ENCODE peak calls at places on chromosomes 3 and 15, in seven cellular contexts. One of them, this sample, is unnamed.

GRCh38 chr15:78200276-78200930 is 34.0 kb downstream of the ACSBG1 start:
- DNase-seq in progenitor cell of endocrine pancreas: no peak
- DNase-seq in lower lobe of right lung: no peak
- DNase-seq in AG10803: no peak
- DNase-seq in mesothelial cell of epicardium: no peak
- DNase-seq in endodermal cell: no peak
- DNase-seq in brain microvascular endothelial cell: no peak
- DNase-seq in this sample: no peak

GRCh38 chr15:36403351-36403750 is 176.1 kb upstream of the CDIN1 start:
- DNase-seq in progenitor cell of endocrine pancreas: no peak
- DNase-seq in lower lobe of right lung: no peak
- DNase-seq in AG10803: no peak
- DNase-seq in mesothelial cell of epicardium: no peak
- DNase-seq in endodermal cell: peak
- DNase-seq in brain microvascular endothelial cell: no peak
- DNase-seq in this sample: no peak

GRCh38 chr3:155555479-155556065 is 189.3 kb downstream of the PLCH1 start:
- DNase-seq in progenitor cell of endocrine pancreas: no peak
- DNase-seq in lower lobe of right lung: no peak
- DNase-seq in AG10803: no peak
- DNase-seq in mesothelial cell of epicardium: no peak
- DNase-seq in endodermal cell: no peak
- DNase-seq in brain microvascular endothelial cell: no peak
- DNase-seq in this sample: no peak

GRCh38 chr3:47098910-47099309 is 65.0 kb downstream of the SETD2 start:
- DNase-seq in progenitor cell of endocrine pancreas: no peak
- DNase-seq in lower lobe of right lung: no peak
- DNase-seq in AG10803: peak
- DNase-seq in mesothelial cell of epicardium: no peak
- DNase-seq in endodermal cell: no peak
- DNase-seq in brain microvascular endothelial cell: no peak
- DNase-seq in this sample: no peak

GRCh38 chr3:171461087-171461917 is 1.1 kb upstream of the TNIK start:
- DNase-seq in progenitor cell of endocrine pancreas: no peak
- DNase-seq in lower lobe of right lung: no peak
- DNase-seq in AG10803: peak
- DNase-seq in mesothelial cell of epicardium: peak
- DNase-seq in endodermal cell: no peak
- DNase-seq in brain microvascular endothelial cell: peak
- DNase-seq in this sample: no peak

GRCh38 chr3:97901327-97902295 is 70.6 kb downstream of the RIOX2 start:
- DNase-seq in progenitor cell of endocrine pancreas: no peak
- DNase-seq in lower lobe of right lung: no peak
- DNase-seq in AG10803: no peak
- DNase-seq in mesothelial cell of epicardium: no peak
- DNase-seq in endodermal cell: no peak
- DNase-seq in brain microvascular endothelial cell: no peak
- DNase-seq in this sample: no peak

GRCh38 chr3:76586471-76586870 is 453.4 kb upstream of the ROBO2 start:
- DNase-seq in progenitor cell of endocrine pancreas: no peak
- DNase-seq in lower lobe of right lung: no peak
- DNase-seq in AG10803: no peak
- DNase-seq in mesothelial cell of epicardium: no peak
- DNase-seq in endodermal cell: no peak
- DNase-seq in brain microvascular endothelial cell: no peak
- DNase-seq in this sample: no peak

GRCh38 chr3:171563298-171563697 is 103.1 kb upstream of the TNIK start:
- DNase-seq in progenitor cell of endocrine pancreas: no peak
- DNase-seq in lower lobe of right lung: no peak
- DNase-seq in AG10803: no peak
- DNase-seq in mesothelial cell of epicardium: no peak
- DNase-seq in endodermal cell: peak
- DNase-seq in brain microvascular endothelial cell: no peak
- DNase-seq in this sample: no peak

GRCh38 chr3:46089237-46090011 is 62.1 kb upstream of the XCR1 start:
- DNase-seq in progenitor cell of endocrine pancreas: no peak
- DNase-seq in lower lobe of right lung: peak
- DNase-seq in AG10803: peak
- DNase-seq in mesothelial cell of epicardium: no peak
- DNase-seq in endodermal cell: no peak
- DNase-seq in brain microvascular endothelial cell: peak
- DNase-seq in this sample: peak

GRCh38 chr15:57031605-57032004 is 113.2 kb downstream of the TCF12 start:
- DNase-seq in progenitor cell of endocrine pancreas: no peak
- DNase-seq in lower lobe of right lung: no peak
- DNase-seq in AG10803: peak
- DNase-seq in mesothelial cell of epicardium: no peak
- DNase-seq in endodermal cell: peak
- DNase-seq in brain microvascular endothelial cell: peak
- DNase-seq in this sample: no peak

GRCh38 chr3:196496183-196496582 is 7.4 kb downstream of the RNF168 start:
- DNase-seq in progenitor cell of endocrine pancreas: no peak
- DNase-seq in lower lobe of right lung: no peak
- DNase-seq in AG10803: no peak
- DNase-seq in mesothelial cell of epicardium: no peak
- DNase-seq in endodermal cell: no peak
- DNase-seq in brain microvascular endothelial cell: no peak
- DNase-seq in this sample: no peak

GRCh38 chr3:194130807-194131589 is 5.0 kb upstream of the HES1 start:
- DNase-seq in progenitor cell of endocrine pancreas: peak
- DNase-seq in lower lobe of right lung: no peak
- DNase-seq in AG10803: peak
- DNase-seq in mesothelial cell of epicardium: no peak
- DNase-seq in endodermal cell: peak
- DNase-seq in brain microvascular endothelial cell: no peak
- DNase-seq in this sample: no peak

GRCh38 chr15:99845009-99845408 is 111.8 kb upstream of the LYSMD4 start:
- DNase-seq in progenitor cell of endocrine pancreas: no peak
- DNase-seq in lower lobe of right lung: no peak
- DNase-seq in AG10803: peak
- DNase-seq in mesothelial cell of epicardium: no peak
- DNase-seq in endodermal cell: no peak
- DNase-seq in brain microvascular endothelial cell: peak
- DNase-seq in this sample: no peak

GRCh38 chr15:31437686-31438085 is 111.1 kb downstream of the KLF13 start:
- DNase-seq in progenitor cell of endocrine pancreas: no peak
- DNase-seq in lower lobe of right lung: no peak
- DNase-seq in AG10803: no peak
- DNase-seq in mesothelial cell of epicardium: no peak
- DNase-seq in endodermal cell: no peak
- DNase-seq in brain microvascular endothelial cell: no peak
- DNase-seq in this sample: no peak

GRCh38 chr3:40913192-40913591 is 286.1 kb upstream of the CTNNB1 start:
- DNase-seq in progenitor cell of endocrine pancreas: no peak
- DNase-seq in lower lobe of right lung: no peak
- DNase-seq in AG10803: no peak
- DNase-seq in mesothelial cell of epicardium: no peak
- DNase-seq in endodermal cell: no peak
- DNase-seq in brain microvascular endothelial cell: no peak
- DNase-seq in this sample: no peak

GRCh38 chr15:74901612-74902063 is 5.0 kb downstream of the FAM219B start:
- DNase-seq in progenitor cell of endocrine pancreas: peak
- DNase-seq in lower lobe of right lung: peak
- DNase-seq in AG10803: peak
- DNase-seq in mesothelial cell of epicardium: peak
- DNase-seq in endodermal cell: peak
- DNase-seq in brain microvascular endothelial cell: peak
- DNase-seq in this sample: peak

GRCh38 chr15:49887604-49888340 is 231.3 kb downstream of the ATP8B4 start:
- DNase-seq in progenitor cell of endocrine pancreas: no peak
- DNase-seq in lower lobe of right lung: no peak
- DNase-seq in AG10803: peak
- DNase-seq in mesothelial cell of epicardium: no peak
- DNase-seq in endodermal cell: no peak
- DNase-seq in brain microvascular endothelial cell: no peak
- DNase-seq in this sample: no peak

GRCh38 chr3:98151241-98151640 is 4.0 kb downstream of the OR5H14 start:
- DNase-seq in progenitor cell of endocrine pancreas: no peak
- DNase-seq in lower lobe of right lung: no peak
- DNase-seq in AG10803: no peak
- DNase-seq in mesothelial cell of epicardium: no peak
- DNase-seq in endodermal cell: no peak
- DNase-seq in brain microvascular endothelial cell: peak
- DNase-seq in this sample: no peak

GRCh38 chr3:106617276-106617675 is 748.5 kb upstream of the CBLB start:
- DNase-seq in progenitor cell of endocrine pancreas: no peak
- DNase-seq in lower lobe of right lung: no peak
- DNase-seq in AG10803: no peak
- DNase-seq in mesothelial cell of epicardium: no peak
- DNase-seq in endodermal cell: no peak
- DNase-seq in brain microvascular endothelial cell: no peak
- DNase-seq in this sample: no peak

GRCh38 chr3:135271562-135272290 is 476.7 kb downstream of the EPHB1 start:
- DNase-seq in progenitor cell of endocrine pancreas: no peak
- DNase-seq in lower lobe of right lung: no peak
- DNase-seq in AG10803: no peak
- DNase-seq in mesothelial cell of epicardium: no peak
- DNase-seq in endodermal cell: no peak
- DNase-seq in brain microvascular endothelial cell: no peak
- DNase-seq in this sample: no peak

GRCh38 chr3:152405915-152406802 is 137.4 kb downstream of the MBNL1 start:
- DNase-seq in progenitor cell of endocrine pancreas: no peak
- DNase-seq in lower lobe of right lung: no peak
- DNase-seq in AG10803: peak
- DNase-seq in mesothelial cell of epicardium: no peak
- DNase-seq in endodermal cell: no peak
- DNase-seq in brain microvascular endothelial cell: peak
- DNase-seq in this sample: no peak

GRCh38 chr15:100902436-100903190 is 16.5 kb upstream of the LRRK1 start:
- DNase-seq in progenitor cell of endocrine pancreas: no peak
- DNase-seq in lower lobe of right lung: peak
- DNase-seq in AG10803: peak
- DNase-seq in mesothelial cell of epicardium: no peak
- DNase-seq in endodermal cell: peak
- DNase-seq in brain microvascular endothelial cell: peak
- DNase-seq in this sample: peak

DNA sequence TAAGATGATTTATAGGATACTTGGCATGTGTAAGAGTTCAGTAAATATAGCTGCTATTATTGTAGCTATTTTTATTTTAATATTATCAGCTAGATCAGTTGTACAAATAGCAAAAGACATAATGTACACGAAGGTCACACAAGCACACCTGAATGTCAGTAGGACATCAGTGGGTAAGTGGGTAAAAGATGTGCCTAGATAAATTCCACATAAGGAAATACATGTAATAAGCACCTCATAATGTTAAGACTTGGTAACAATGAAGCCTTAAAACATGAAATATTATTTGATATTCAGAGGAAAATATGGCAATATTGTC is 41.5 kb downstream of the ABHD2 start:
- DNase-seq in progenitor cell of endocrine pancreas: no peak
- DNase-seq in lower lobe of right lung: no peak
- DNase-seq in AG10803: no peak
- DNase-seq in mesothelial cell of epicardium: no peak
- DNase-seq in endodermal cell: no peak
- DNase-seq in brain microvascular endothelial cell: no peak
- DNase-seq in this sample: no peak
- TF ChIP-seq CTCF in progenitor cell of endocrine pancreas: no peak
- TF ChIP-seq CTCF in lower lobe of right lung: no peak
- TF ChIP-seq CTCF in AG10803: no peak
- TF ChIP-seq CTCF in mesothelial cell of epicardium: no peak
- TF ChIP-seq CTCF in endodermal cell: peak
- TF ChIP-seq CTCF in brain microvascular endothelial cell: no peak
- TF ChIP-seq CTCF in this sample: no peak

DNA sequence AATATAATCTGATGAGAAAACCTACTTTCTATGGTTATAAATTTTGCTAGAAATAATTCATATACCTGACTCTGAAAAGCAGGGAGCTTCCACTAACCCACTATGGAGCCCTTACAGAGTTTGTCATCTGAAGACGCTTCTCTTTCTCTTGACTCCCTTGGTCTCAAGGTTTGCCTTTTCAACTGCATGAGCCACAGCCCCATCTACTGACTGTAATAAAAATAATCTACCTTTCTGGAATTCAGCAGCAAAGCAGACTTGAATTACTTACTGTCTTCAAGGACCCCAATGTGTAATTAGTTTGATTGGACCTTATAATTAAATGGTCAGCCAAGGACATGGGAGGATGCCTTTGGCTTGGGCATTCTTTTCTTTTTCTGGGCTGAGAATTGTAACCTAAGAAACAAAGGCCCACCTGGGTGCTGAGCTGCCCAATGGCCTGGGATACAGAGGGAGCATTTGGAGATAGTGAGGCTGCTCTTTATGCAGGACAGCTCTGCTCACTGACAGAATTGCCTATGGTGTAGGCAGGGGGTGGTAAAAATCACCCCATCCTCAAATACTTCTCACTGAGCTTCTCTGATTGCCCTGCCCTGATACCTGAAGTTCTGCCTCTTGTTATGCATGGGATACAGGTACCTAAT is 178.6 kb upstream of the TRIM42 start:
- DNase-seq in progenitor cell of endocrine pancreas: no peak
- DNase-seq in lower lobe of right lung: no peak
- DNase-seq in AG10803: peak
- DNase-seq in mesothelial cell of epicardium: no peak
- DNase-seq in endodermal cell: no peak
- DNase-seq in brain microvascular endothelial cell: no peak
- DNase-seq in this sample: no peak
- TF ChIP-seq CTCF in progenitor cell of endocrine pancreas: peak
- TF ChIP-seq CTCF in lower lobe of right lung: peak
- TF ChIP-seq CTCF in AG10803: peak
- TF ChIP-seq CTCF in mesothelial cell of epicardium: no peak
- TF ChIP-seq CTCF in endodermal cell: peak
- TF ChIP-seq CTCF in brain microvascular endothelial cell: peak
- TF ChIP-seq CTCF in this sample: no peak

GRCh38 chr15:89358755-89359439 is 24.3 kb upstream of the POLG start:
- DNase-seq in progenitor cell of endocrine pancreas: peak
- DNase-seq in lower lobe of right lung: peak
- DNase-seq in AG10803: peak
- DNase-seq in mesothelial cell of epicardium: peak
- DNase-seq in endodermal cell: peak
- DNase-seq in brain microvascular endothelial cell: peak
- DNase-seq in this sample: peak

GRCh38 chr15:89353991-89354390 is 19.4 kb upstream of the POLG start:
- DNase-seq in progenitor cell of endocrine pancreas: no peak
- DNase-seq in lower lobe of right lung: no peak
- DNase-seq in AG10803: no peak
- DNase-seq in mesothelial cell of epicardium: no peak
- DNase-seq in endodermal cell: no peak
- DNase-seq in brain microvascular endothelial cell: no peak
- DNase-seq in this sample: no peak

GRCh38 chr15:89358435-89358754 is 23.8 kb upstream of the POLG start:
- DNase-seq in progenitor cell of endocrine pancreas: no peak
- DNase-seq in lower lobe of right lung: no peak
- DNase-seq in AG10803: no peak
- DNase-seq in mesothelial cell of epicardium: no peak
- DNase-seq in endodermal cell: no peak
- DNase-seq in brain microvascular endothelial cell: no peak
- DNase-seq in this sample: no peak

GRCh38 chr15:89359471-89360293 is 25.1 kb upstream of the POLG start:
- DNase-seq in progenitor cell of endocrine pancreas: no peak
- DNase-seq in lower lobe of right lung: no peak
- DNase-seq in AG10803: no peak
- DNase-seq in mesothelial cell of epicardium: no peak
- DNase-seq in endodermal cell: no peak
- DNase-seq in brain microvascular endothelial cell: no peak
- DNase-seq in this sample: no peak

GRCh38 chr15:89356634-89357298 is 22.1 kb upstream of the POLG start:
- DNase-seq in progenitor cell of endocrine pancreas: no peak
- DNase-seq in lower lobe of right lung: no peak
- DNase-seq in AG10803: no peak
- DNase-seq in mesothelial cell of epicardium: no peak
- DNase-seq in endodermal cell: no peak
- DNase-seq in brain microvascular endothelial cell: no peak
- DNase-seq in this sample: no peak
- TF ChIP-seq CTCF in progenitor cell of endocrine pancreas: peak
- TF ChIP-seq CTCF in lower lobe of right lung: peak
- TF ChIP-seq CTCF in AG10803: peak
- TF ChIP-seq CTCF in mesothelial cell of epicardium: no peak
- TF ChIP-seq CTCF in endodermal cell: peak
- TF ChIP-seq CTCF in brain microvascular endothelial cell: peak
- TF ChIP-seq CTCF in this sample: no peak

GRCh38 chr15:40930430-40931299 is 1.5 kb downstream of the DLL4 start:
- DNase-seq in progenitor cell of endocrine pancreas: peak
- DNase-seq in lower lobe of right lung: peak
- DNase-seq in AG10803: no peak
- DNase-seq in mesothelial cell of epicardium: peak
- DNase-seq in endodermal cell: peak
- DNase-seq in brain microvascular endothelial cell: no peak
- DNase-seq in this sample: no peak
- TF ChIP-seq CTCF in progenitor cell of endocrine pancreas: peak
- TF ChIP-seq CTCF in lower lobe of right lung: peak
- TF ChIP-seq CTCF in AG10803: no peak
- TF ChIP-seq CTCF in mesothelial cell of epicardium: peak
- TF ChIP-seq CTCF in endodermal cell: peak
- TF ChIP-seq CTCF in brain microvascular endothelial cell: peak
- TF ChIP-seq CTCF in this sample: peak

This sample was measured in omental fat pad.